ENCODE peak calls at places on chromosomes 13 and 19, in four cellular contexts. Y, I, A and G are unnamed samples.

GRCh38 chr13:44243198-44243852 is 130.3 kb upstream of the SERP2 start:
- DNase-seq in Y (no peak), I (peak; percentile 87), A (no peak), G (no peak)

GRCh38 chr13:97108535-97108910 is 113.6 kb upstream of the MBNL2 start:
- DNase-seq in Y (no peak), I (no peak), A (no peak), G (no peak)

GRCh38 chr13:36919206-36919832 is 719 bp downstream of the SMAD9 start:
- DNase-seq in Y (no peak), I (peak; percentile 87), A (peak; percentile 37), G (no peak)

GRCh38 chr13:107824636-107825035 is 390.7 kb downstream of the LIG4 start:
- DNase-seq in Y (no peak), I (no peak), A (no peak), G (no peak)

GRCh38 chr19:11781295-11782057 is 14.7 kb downstream of the ZNF441 start:
- DNase-seq in Y (no peak), I (no peak), A (no peak), G (no peak)

GRCh38 chr13:110444226-110444653 is 117.3 kb downstream of the RAB20 start:
- DNase-seq in Y (no peak), I (no peak), A (peak; percentile 31), G (no peak)

GRCh38 chr13:20582026-20582425 is 15.1 kb downstream of the IFT88 start:
- DNase-seq in Y (no peak), I (no peak), A (no peak), G (no peak)

GRCh38 chr13:109945206-109945960 is 159.0 kb upstream of the IRS2 start:
- DNase-seq in Y (peak; percentile 78), I (no peak), A (no peak), G (no peak)

GRCh38 chr19:12295191-12295590 is 508 bp upstream of the ZNF44 start:
- DNase-seq in Y (no peak), I (no peak), A (no peak), G (no peak)

GRCh38 chr19:35357867-35358573 is at the start of gene FFAR3:
- DNase-seq in Y (no peak), I (no peak), A (peak; percentile 38), G (no peak)

GRCh38 chr13:41811588-41812021 is 149.3 kb downstream of the VWA8 start:
- DNase-seq in Y (no peak), I (no peak), A (no peak), G (no peak)

GRCh38 chr19:17329061-17329767 is 5.4 kb downstream of the ANO8 start:
- DNase-seq in Y (no peak), I (no peak), A (no peak), G (no peak)

GRCh38 chr13:25276748-25277147 is 10.5 kb downstream of the MTMR6 start:
- DNase-seq in Y (no peak), I (no peak), A (no peak), G (no peak)

GRCh38 chr13:99352351-99353271 is 45.4 kb upstream of the GPR183 start:
- DNase-seq in Y (no peak), I (no peak), A (no peak), G (no peak)

GRCh38 chr19:47352095-47352494 is 3.0 kb downstream of the DHX34 start:
- DNase-seq in Y (no peak), I (no peak), A (no peak), G (no peak)

GRCh38 chr13:95745752-95746151 is 68.8 kb downstream of the DNAJC3 start:
- DNase-seq in Y (no peak), I (peak; percentile 15), A (no peak), G (no peak)

GRCh38 chr19:11587302-11587972 is 9.8 kb upstream of the ZNF627 start:
- DNase-seq in Y (peak; percentile 19), I (peak; percentile 73), A (peak; percentile 74), G (peak; percentile 71)

GRCh38 chr13:96958286-96958891 is 35.9 kb downstream of the OXGR1 start:
- DNase-seq in Y (peak; percentile 15), I (peak; percentile 71), A (no peak), G (no peak)

GRCh38 chr13:111314852-111315251 is 5.6 kb upstream of the TEX29 start:
- DNase-seq in Y (no peak), I (no peak), A (no peak), G (no peak)

GRCh38 chr19:6499052-6499790 is 2.9 kb downstream of the TUBB4A start:
- DNase-seq in Y (no peak), I (no peak), A (no peak), G (no peak)

GRCh38 chr13:40480012-40480914 is 186.2 kb downstream of the FOXO1 start:
- DNase-seq in Y (no peak), I (peak; percentile 9), A (no peak), G (no peak)

GRCh38 chr19:2058570-2059421 is 7.8 kb upstream of the MKNK2 start:
- DNase-seq in Y (no peak), I (no peak), A (no peak), G (no peak)

GRCh38 chr19:18675779-18676178 is 7.7 kb upstream of the CRTC1 start:
- DNase-seq in Y (no peak), I (no peak), A (no peak), G (no peak)

GRCh38 chr13:114043421-114044053 is 69.7 kb upstream of the C13orf46 start:
- DNase-seq in Y (peak; percentile 79), I (no peak), A (peak; percentile 71), G (no peak)

GRCh38 chr13:50227356-50227755 is 212.1 kb downstream of the KCNRG start:
- DNase-seq in Y (no peak), I (no peak), A (no peak), G (no peak)

GRCh38 chr19:19451429-19452240 is 46.2 kb downstream of the GATAD2A start:
- DNase-seq in Y (no peak), I (no peak), A (no peak), G (no peak)

GRCh38 chr13:40377783-40378182 is 288.7 kb downstream of the FOXO1 start:
- DNase-seq in Y (no peak), I (no peak), A (no peak), G (no peak)

GRCh38 chr13:94153586-94153985 is 325.9 kb downstream of the DCT start:
- DNase-seq in Y (no peak), I (no peak), A (no peak), G (no peak)

GRCh38 chr13:20460744-20461143 is 64.9 kb downstream of the CRYL1 start:
- DNase-seq in Y (no peak), I (no peak), A (no peak), G (no peak)

GRCh38 chr13:27775943-27776342 is 16.3 kb upstream of the GSX1 start:
- DNase-seq in Y (no peak), I (no peak), A (no peak), G (no peak)

GRCh38 chr19:45251452-45252354 is 632 bp downstream of the MARK4 start:
- DNase-seq in Y (no peak), I (peak; percentile 35), A (no peak), G (no peak)

GRCh38 chr13:23921451-23921888 is 24.2 kb upstream of the C1QTNF9B start:
- DNase-seq in Y (no peak), I (peak; percentile 80), A (no peak), G (no peak)

DNA sequence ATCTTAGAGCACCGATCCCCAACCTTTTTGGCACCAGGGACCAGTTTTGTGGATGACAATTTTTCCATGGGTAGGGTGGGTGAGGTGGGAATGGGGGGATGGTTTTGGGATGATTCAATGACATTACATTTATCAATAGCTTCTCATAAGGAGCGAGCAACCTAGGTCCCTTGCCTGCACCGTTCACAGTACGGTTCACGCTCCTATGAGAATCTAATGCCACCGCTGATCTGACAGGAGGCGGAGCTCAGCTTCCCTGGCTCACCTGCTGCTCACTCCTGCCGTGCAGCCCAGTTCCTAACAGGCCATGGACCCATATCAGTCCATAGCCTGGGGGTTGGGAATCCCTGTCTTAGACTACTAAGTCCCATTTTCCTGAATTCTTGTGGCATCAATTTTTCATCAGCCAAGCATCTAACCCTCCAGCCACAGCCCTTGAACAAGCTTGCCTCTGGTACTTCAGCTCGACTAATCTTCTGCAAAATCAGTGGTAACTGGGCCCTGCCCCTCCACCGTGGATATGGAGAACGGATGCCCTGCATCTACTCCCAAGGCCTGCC is 37.0 kb upstream of the MAP3K10 start:
- DNase-seq in Y (no peak), I (no peak), A (no peak), G (no peak)
- TF ChIP-seq CTCF in Y (no peak), I (no peak), A (no peak), G (no peak)

GRCh38 chr13:72804301-72804700 is 22.4 kb downstream of the PIBF1 start:
- DNase-seq in Y (no peak), I (no peak), A (no peak), G (no peak)

GRCh38 chr13:72805663-72806341 is 23.9 kb downstream of the PIBF1 start:
- DNase-seq in Y (no peak), I (no peak), A (no peak), G (no peak)

GRCh38 chr13:72808917-72809500 is 27.1 kb downstream of the PIBF1 start:
- DNase-seq in Y (no peak), I (peak; percentile 13), A (no peak), G (no peak)
- TF ChIP-seq CTCF in Y (no peak), I (peak; percentile 51), A (peak; percentile 68), G (no peak)

DNA sequence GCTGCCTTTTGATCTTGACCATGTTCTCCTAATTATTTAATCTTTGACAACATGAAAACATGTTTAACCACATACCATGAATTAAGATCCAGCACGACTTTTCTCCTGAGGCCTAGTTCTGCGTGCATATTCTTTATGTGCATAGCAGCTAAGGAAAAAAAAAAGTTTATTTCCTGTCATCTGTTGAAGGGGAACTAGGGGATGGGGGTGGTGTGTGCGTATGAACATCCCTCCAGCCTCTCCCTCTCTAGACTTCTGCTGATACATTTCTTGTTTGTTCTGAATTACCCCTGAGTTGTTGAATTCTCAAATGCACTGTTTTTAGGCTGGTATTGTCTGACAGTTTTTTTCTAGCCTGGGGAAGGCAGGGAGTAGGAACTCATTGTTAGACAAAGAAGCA is 543.3 kb downstream of the FGF9 start:
- DNase-seq in Y (no peak), I (no peak), A (no peak), G (no peak)
- TF ChIP-seq CTCF in Y (no peak), I (no peak), A (no peak), G (no peak)

GRCh38 chr13:39273953-39274352 is 235.7 kb downstream of the NHLRC3 start:
- DNase-seq in Y (no peak), I (peak; percentile 20), A (no peak), G (no peak)
- TF ChIP-seq CTCF in Y (no peak), I (peak; percentile 12), A (peak; percentile 46), G (no peak)

GRCh38 chr19:29393915-29394460 is 131.8 kb upstream of the VSTM2B start:
- DNase-seq in Y (no peak), I (no peak), A (no peak), G (no peak)
- TF ChIP-seq CTCF in Y (no peak), I (no peak), A (no peak), G (no peak)

GRCh38 chr19:50461066-50461875 is 15.0 kb upstream of the EMC10 start:
- DNase-seq in Y (peak; percentile 45), I (peak; percentile 69), A (peak; percentile 36), G (no peak)
- TF ChIP-seq CTCF in Y (peak; percentile 81), I (peak; percentile 85), A (peak; percentile 85), G (peak; percentile 36)